ENCODE peak calls at places on chromosomes 7 and 10, in nine cellular contexts. Z, W, E, H, U, T, C, D and L are unnamed samples.

GRCh38 chr10:132458595-132459251 is 61.7 kb downstream of the PWWP2B start:
- DNase-seq in Z (no peak), W (peak; percentile 78), E (peak; percentile 73), H (peak; percentile 32), U (no peak), T (peak; percentile 84), C (peak; percentile 84), D (no peak), L (peak; percentile 57)

GRCh38 chr7:35366167-35367155 is 112.6 kb upstream of the TBX20 start:
- DNase-seq in Z (no peak), W (peak; percentile 71), E (no peak), H (no peak), U (no peak), T (no peak), C (no peak), D (no peak), L (no peak)

GRCh38 chr10:110162749-110163148 is 44.7 kb upstream of the MXI1 start:
- DNase-seq in Z (no peak), W (no peak), E (no peak), H (no peak), U (no peak), T (peak; percentile 42), C (no peak), D (no peak), L (no peak)

GRCh38 chr7:16301251-16301650 is 120.1 kb downstream of the CRPPA start:
- DNase-seq in Z (no peak), W (no peak), E (no peak), H (no peak), U (no peak), T (no peak), C (no peak), D (no peak), L (no peak)

GRCh38 chr7:10734595-10734994 is 239.1 kb upstream of the PHF14 start:
- DNase-seq in Z (no peak), W (no peak), E (no peak), H (no peak), U (no peak), T (no peak), C (no peak), D (no peak), L (no peak)

GRCh38 chr10:79179404-79180309 is 110.9 kb downstream of the ZMIZ1 start:
- DNase-seq in Z (peak; percentile 35), W (peak; percentile 77), E (peak; percentile 17), H (no peak), U (no peak), T (no peak), C (no peak), D (no peak), L (no peak)

GRCh38 chr10:84860855-84861254 is 532.5 kb downstream of the CCSER2 start:
- DNase-seq in Z (no peak), W (no peak), E (no peak), H (no peak), U (no peak), T (no peak), C (no peak), D (no peak), L (no peak)

GRCh38 chr7:16071246-16071857 is 350.0 kb downstream of the CRPPA start:
- DNase-seq in Z (peak; percentile 25), W (peak; percentile 82), E (no peak), H (no peak), U (peak; percentile 67), T (no peak), C (peak; percentile 90), D (no peak), L (peak; percentile 36)

GRCh38 chr10:88477343-88478085 is 105.6 kb downstream of the RNLS start:
- DNase-seq in Z (peak; percentile 15), W (no peak), E (no peak), H (no peak), U (no peak), T (no peak), C (no peak), D (no peak), L (no peak)

GRCh38 chr10:107477266-107477665 is 312.8 kb upstream of the SORCS1 start:
- DNase-seq in Z (no peak), W (no peak), E (no peak), H (no peak), U (no peak), T (no peak), C (no peak), D (no peak), L (no peak)

GRCh38 chr10:104441601-104442000 is 88.0 kb downstream of the CFAP58 start:
- DNase-seq in Z (peak; percentile 98), W (no peak), E (no peak), H (no peak), U (peak; percentile 93), T (no peak), C (no peak), D (no peak), L (no peak)

GRCh38 chr10:121559321-121559720 is 38.9 kb downstream of the FGFR2 start:
- DNase-seq in Z (no peak), W (no peak), E (no peak), H (no peak), U (no peak), T (no peak), C (no peak), D (no peak), L (no peak)

GRCh38 chr7:149855368-149856305 is 17.5 kb downstream of the ZNF862 start:
- DNase-seq in Z (peak; percentile 90), W (peak; percentile 82), E (no peak), H (no peak), U (peak; percentile 88), T (no peak), C (no peak), D (peak; percentile 62), L (no peak)

GRCh38 chr10:130858626-130859025 is 452.9 kb downstream of the TCERG1L start:
- DNase-seq in Z (no peak), W (no peak), E (no peak), H (no peak), U (no peak), T (no peak), C (peak; percentile 27), D (no peak), L (no peak)

GRCh38 chr10:114520453-114520852 is 116.2 kb upstream of the AFAP1L2 start:
- DNase-seq in Z (peak; percentile 85), W (no peak), E (no peak), H (peak; percentile 54), U (peak; percentile 92), T (no peak), C (no peak), D (no peak), L (no peak)

GRCh38 chr10:30207485-30208052 is 141.5 kb downstream of the MTPAP start:
- DNase-seq in Z (peak; percentile 36), W (peak; percentile 12), E (no peak), H (no peak), U (peak; percentile 19), T (no peak), C (no peak), D (no peak), L (no peak)

GRCh38 chr7:37480026-37480425 is 31.4 kb upstream of the ELMO1 start:
- DNase-seq in Z (no peak), W (no peak), E (no peak), H (no peak), U (no peak), T (no peak), C (no peak), D (no peak), L (no peak)

GRCh38 chr7:71389976-71390375 is 258.0 kb downstream of the GALNT17 start:
- DNase-seq in Z (no peak), W (no peak), E (no peak), H (no peak), U (no peak), T (no peak), C (no peak), D (no peak), L (no peak)

DNA sequence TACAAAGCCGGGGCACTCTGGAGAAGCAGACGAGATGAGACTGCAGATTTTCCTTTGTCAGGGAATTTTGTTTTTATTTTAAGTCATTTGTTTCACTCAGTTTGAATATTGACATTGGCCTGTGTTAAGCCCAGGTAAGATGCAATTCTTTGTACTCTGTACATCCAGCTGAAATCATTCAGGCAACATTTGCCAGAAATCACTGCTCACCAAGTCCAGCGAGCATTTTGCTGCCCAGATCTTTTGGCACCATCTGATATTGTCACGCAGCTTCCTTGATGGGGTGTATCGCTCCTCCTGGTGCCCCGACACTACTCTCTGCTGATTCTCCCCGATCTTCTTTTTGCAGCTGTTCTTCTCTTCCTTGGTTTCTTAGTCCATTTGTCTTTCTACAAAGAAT is 261.7 kb downstream of the GALNT17 start:
- DNase-seq in Z (no peak), W (no peak), E (no peak), H (no peak), U (no peak), T (no peak), C (no peak), D (no peak), L (no peak)
- H3K36me3 ChIP-seq in Z (no peaks in the 10 kb centered on the region), W (peaks cover 10% of the 10 kb centered on the region), E (no peaks in the 10 kb centered on the region), H (no peaks in the 10 kb centered on the region), U (no peaks in the 10 kb centered on the region), T (no peaks in the 10 kb centered on the region), C (no peaks in the 10 kb centered on the region), D (no peaks in the 10 kb centered on the region), L (no peaks in the 10 kb centered on the region)

GRCh38 chr10:46028584-46029570 is 1.5 kb downstream of the NCOA4 start:
- DNase-seq in Z (peak; percentile 70), W (peak; percentile 77), E (no peak), H (no peak), U (peak; percentile 81), T (no peak), C (peak; percentile 84), D (no peak), L (peak; percentile 56)
- H3K4me1 ChIP-seq in Z (peaks cover 30% of the 10 kb centered on the region), W (peaks cover 13% of the 10 kb centered on the region), E (peaks cover 66% of the 10 kb centered on the region), H (peaks cover 10% of the 10 kb centered on the region), U (peaks cover 18% of the 10 kb centered on the region), T (peaks cover 62% of the 10 kb centered on the region), C (peaks cover 30% of the 10 kb centered on the region), D (peaks cover 28% of the 10 kb centered on the region), L (peaks cover 64% of the 10 kb centered on the region)

GRCh38 chr7:74722045-74722603 is 51.7 kb upstream of the NCF1 start:
- DNase-seq in Z (no peak), W (no peak), E (no peak), H (no peak), U (no peak), T (no peak), C (no peak), D (no peak), L (no peak)
- H3K36me3 ChIP-seq in Z (peaks cover 45% of the 10 kb centered on the region), W (peaks cover 23% of the 10 kb centered on the region), E (peaks cover 7% of the 10 kb centered on the region), H (peaks cover 47% of the 10 kb centered on the region), U (peaks cover 22% of the 10 kb centered on the region), T (peaks cover 14% of the 10 kb centered on the region), C (peaks cover 56% of the 10 kb centered on the region), D (peaks cover 55% of the 10 kb centered on the region), L (peaks cover 22% of the 10 kb centered on the region)

GRCh38 chr7:2509298-2509906 is 10.2 kb upstream of the LFNG start:
- DNase-seq in Z (no peak), W (no peak), E (no peak), H (no peak), U (no peak), T (no peak), C (no peak), D (no peak), L (no peak)

GRCh38 chr7:2508327-2509231 is 11.0 kb upstream of the LFNG start:
- DNase-seq in Z (no peak), W (no peak), E (peak; percentile 66), H (no peak), U (peak; percentile 32), T (peak; percentile 89), C (no peak), D (no peak), L (peak; percentile 91)

GRCh38 chr7:2511769-2512168 is 7.8 kb upstream of the LFNG start:
- DNase-seq in Z (no peak), W (no peak), E (no peak), H (no peak), U (no peak), T (no peak), C (no peak), D (no peak), L (no peak)

GRCh38 chr7:2510909-2511768 is 8.4 kb upstream of the LFNG start:
- DNase-seq in Z (no peak), W (no peak), E (no peak), H (no peak), U (no peak), T (peak; percentile 85), C (peak; percentile 63), D (no peak), L (peak; percentile 73)

GRCh38 chr7:2510130-2510776 is 9.3 kb upstream of the LFNG start:
- DNase-seq in Z (no peak), W (no peak), E (no peak), H (no peak), U (no peak), T (no peak), C (no peak), D (no peak), L (no peak)
- H3K4me1 ChIP-seq in Z (peaks cover 13% of the 10 kb centered on the region), W (no peaks in the 10 kb centered on the region), E (peaks cover 63% of the 10 kb centered on the region), H (no peaks in the 10 kb centered on the region), U (peaks cover 8% of the 10 kb centered on the region), T (peaks cover 71% of the 10 kb centered on the region), C (peaks cover 12% of the 10 kb centered on the region), D (peaks cover 11% of the 10 kb centered on the region), L (peaks cover 63% of the 10 kb centered on the region)